ENCODE peak calls at places on chromosomes 16 and 17, in nine cellular contexts. O is PC-9; G is A549; M is Peyer's patch; Y is cardiac muscle cell; Q is SJSA1; N is CD4-positive, alpha-beta memory T cell; D is lung; U is breast epithelium. J is an unnamed sample. For H3K4me1, the result is how much of the 10 kb centered on the place peaks cover.

GRCh38 chr17:37273419-37274051 is 102.2 kb upstream of the C17orf78 start:
- DNase-seq in O (no peak), G (no peak), M (no peak), Y (peak), Q (no peak), N (no peak), D (no peak), U (no peak), J (no peak)

GRCh38 chr17:7807206-7807605 is 26.8 kb upstream of the KDM6B start:
- DNase-seq in O (no peak), G (no peak), M (no peak), Y (no peak), Q (no peak), N (no peak), D (no peak), U (no peak), J (no peak)

GRCh38 chr17:51371732-51372151 is 111.4 kb downstream of the UTP18 start:
- DNase-seq in O (no peak), G (peak), M (no peak), Y (peak), Q (peak), N (peak), D (no peak), U (no peak), J (peak)

GRCh38 chr16:54687043-54687655 is 243.5 kb upstream of the IRX5 start:
- DNase-seq in O (no peak), G (no peak), M (no peak), Y (no peak), Q (no peak), N (no peak), D (peak), U (no peak), J (no peak)

GRCh38 chr16:69469807-69470561 is 45.6 kb downstream of the CYB5B start:
- DNase-seq in O (no peak), G (no peak), M (no peak), Y (no peak), Q (no peak), N (no peak), D (no peak), U (no peak), J (no peak)

GRCh38 chr16:82580293-82580900 is 46.4 kb upstream of the CDH13 start:
- DNase-seq in O (no peak), G (peak), M (peak), Y (peak), Q (no peak), N (no peak), D (no peak), U (no peak), J (no peak)

GRCh38 chr17:73091770-73092517 is 544 bp downstream of the SLC39A11 start:
- DNase-seq in O (peak), G (peak), M (peak), Y (peak), Q (peak), N (no peak), D (no peak), U (peak), J (no peak)

GRCh38 chr16:87951550-87952538 is 610 bp downstream of the BANP start:
- DNase-seq in O (peak), G (no peak), M (peak), Y (peak), Q (peak), N (peak), D (no peak), U (no peak), J (no peak)

GRCh38 chr16:28181557-28181914 is 30.2 kb downstream of the XPO6 start:
- DNase-seq in O (peak), G (peak), M (peak), Y (peak), Q (peak), N (no peak), D (peak), U (no peak), J (no peak)

GRCh38 chr17:57138956-57139576 is 54.0 kb downstream of the AKAP1 start:
- DNase-seq in O (no peak), G (no peak), M (no peak), Y (no peak), Q (no peak), N (no peak), D (no peak), U (no peak), J (no peak)

GRCh38 chr16:7182510-7183109 is 150.0 kb upstream of the RBFOX1 start:
- DNase-seq in O (no peak), G (no peak), M (no peak), Y (no peak), Q (no peak), N (no peak), D (no peak), U (no peak), J (no peak)

GRCh38 chr17:78991906-78992532 is 12.3 kb upstream of the LGALS3BP start:
- DNase-seq in O (no peak), G (no peak), M (peak), Y (no peak), Q (no peak), N (no peak), D (no peak), U (peak), J (no peak)

GRCh38 chr16:79707867-79708266 is 107.3 kb upstream of the MAF start:
- DNase-seq in O (no peak), G (no peak), M (peak), Y (peak), Q (no peak), N (no peak), D (peak), U (no peak), J (no peak)

GRCh38 chr17:27559506-27559931 is 71.5 kb upstream of the LGALS9 start:
- DNase-seq in O (no peak), G (no peak), M (peak), Y (peak), Q (no peak), N (no peak), D (peak), U (no peak), J (no peak)

GRCh38 chr17:15945493-15946209 is 721 bp downstream of the ADORA2B start:
- DNase-seq in O (no peak), G (peak), M (no peak), Y (peak), Q (no peak), N (no peak), D (no peak), U (no peak), J (no peak)

GRCh38 chr17:40328386-40328766 is 19.4 kb downstream of the RARA start:
- DNase-seq in O (peak), G (no peak), M (no peak), Y (no peak), Q (no peak), N (no peak), D (no peak), U (no peak), J (no peak)

GRCh38 chr17:77011173-77012011 is 129.4 kb upstream of the SEC14L1 start:
- DNase-seq in O (no peak), G (no peak), M (peak), Y (peak), Q (peak), N (peak), D (no peak), U (no peak), J (peak)

GRCh38 chr16:27217256-27217655 is 13.9 kb downstream of the KDM8 start:
- DNase-seq in O (no peak), G (peak), M (no peak), Y (peak), Q (no peak), N (no peak), D (no peak), U (no peak), J (no peak)

GRCh38 chr17:68290955-68291835 is at the start of the genes ARSG and SLC16A6:
- DNase-seq in O (peak), G (peak), M (peak), Y (peak), Q (no peak), N (peak), D (peak), U (peak), J (peak)

GRCh38 chr17:13542612-13543011 is 59.1 kb downstream of the HS3ST3A1 start:
- DNase-seq in O (no peak), G (no peak), M (no peak), Y (no peak), Q (no peak), N (no peak), D (no peak), U (no peak), J (no peak)

DNA sequence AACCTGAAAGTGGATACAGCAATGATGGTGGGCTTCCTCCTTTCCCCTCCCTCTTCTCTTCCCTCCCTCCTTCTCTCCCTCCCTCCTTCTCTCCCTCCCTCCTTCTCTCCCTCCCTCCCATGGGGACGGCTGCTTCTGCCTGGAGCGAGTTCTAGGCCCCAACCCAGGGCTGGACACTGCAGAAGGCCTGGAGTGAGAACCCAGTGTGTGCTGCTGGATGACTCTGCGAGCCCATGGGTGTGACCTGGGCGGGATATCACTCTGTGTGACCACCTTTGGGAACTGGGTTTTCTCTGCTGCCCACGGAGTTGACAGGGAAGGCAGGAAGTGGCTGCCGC is 242.6 kb upstream of the GSE1 start:
- DNase-seq in O (no peak), G (no peak), M (no peak), Y (no peak), Q (no peak), N (no peak), D (no peak), U (no peak), J (no peak)
- H3K4me1 ChIP-seq in O (under half), G (under half), M (under half), Y (under half), Q (half or more), N (under half), D (under half), U (under half), J (under half)

GRCh38 chr16:65122974-65123845 is 1.3 kb upstream of the CDH11 start:
- DNase-seq in O (no peak), G (no peak), M (peak), Y (peak), Q (peak), N (no peak), D (peak), U (no peak), J (no peak)
- H3K4me3 ChIP-seq in O (no peak), G (peak), M (peak), Y (peak), Q (peak), N (no peak), D (peak), U (peak), J (no peak)

GRCh38 chr16:68083239-68083781 is 1.9 kb upstream of the NFATC3 start:
- DNase-seq in O (no peak), G (no peak), M (peak), Y (no peak), Q (no peak), N (no peak), D (no peak), U (no peak), J (no peak)
- H3K27ac ChIP-seq in O (no peak), G (no peak), M (peak), Y (peak), Q (no peak), N (no peak), D (peak), U (peak), J (peak)

GRCh38 chr17:75400326-75400939 is 5.0 kb downstream of the GRB2 start:
- DNase-seq in O (no peak), G (no peak), M (peak), Y (no peak), Q (no peak), N (no peak), D (no peak), U (no peak), J (no peak)
- H3K4me1 ChIP-seq in O (under half), G (under half), M (under half), Y (under half), Q (under half), N (half or more), D (under half), U (under half), J (under half)

GRCh38 chr16:8481810-8482209 is 108.5 kb downstream of the TMEM114 start:
- DNase-seq in O (no peak), G (no peak), M (no peak), Y (no peak), Q (no peak), N (no peak), D (no peak), U (no peak), J (no peak)
- H3K4me3 ChIP-seq in O (no peak), G (no peak), M (no peak), Y (no peak), Q (no peak), N (no peak), D (no peak), U (no peak), J (no peak)

GRCh38 chr16:23147666-23148065 is 1.6 kb downstream of the USP31 start:
- DNase-seq in O (no peak), G (no peak), M (no peak), Y (no peak), Q (no peak), N (no peak), D (no peak), U (no peak), J (no peak)

GRCh38 chr16:23143391-23143790 is 5.9 kb downstream of the USP31 start:
- DNase-seq in O (no peak), G (no peak), M (no peak), Y (no peak), Q (no peak), N (no peak), D (no peak), U (no peak), J (no peak)

GRCh38 chr16:23146877-23147601 is 2.2 kb downstream of the USP31 start:
- DNase-seq in O (no peak), G (no peak), M (no peak), Y (no peak), Q (no peak), N (no peak), D (no peak), U (no peak), J (no peak)

GRCh38 chr16:23145608-23146007 is 3.6 kb downstream of the USP31 start:
- DNase-seq in O (peak), G (no peak), M (no peak), Y (peak), Q (peak), N (no peak), D (no peak), U (no peak), J (no peak)

GRCh38 chr16:23145186-23145585 is 4.1 kb downstream of the USP31 start:
- DNase-seq in O (no peak), G (no peak), M (no peak), Y (no peak), Q (no peak), N (no peak), D (no peak), U (no peak), J (no peak)
- H3K27ac ChIP-seq in O (peak), G (peak), M (no peak), Y (no peak), Q (no peak), N (no peak), D (peak), U (peak), J (no peak)

GRCh38 chr17:81576621-81577277 is 24.6 kb upstream of the FAAP100 start:
- DNase-seq in O (peak), G (peak), M (no peak), Y (peak), Q (peak), N (no peak), D (no peak), U (no peak), J (no peak)

GRCh38 chr17:81578561-81579225 is 26.5 kb upstream of the FAAP100 start:
- DNase-seq in O (no peak), G (no peak), M (no peak), Y (no peak), Q (no peak), N (no peak), D (no peak), U (no peak), J (no peak)

GRCh38 chr17:81577278-81578000 is 25.3 kb upstream of the FAAP100 start:
- DNase-seq in O (no peak), G (peak), M (no peak), Y (peak), Q (peak), N (no peak), D (peak), U (no peak), J (no peak)

GRCh38 chr17:81579298-81579697 is 27.1 kb upstream of the FAAP100 start:
- DNase-seq in O (no peak), G (no peak), M (no peak), Y (no peak), Q (no peak), N (no peak), D (no peak), U (no peak), J (no peak)

GRCh38 chr17:81578038-81578441 is 25.9 kb upstream of the FAAP100 start:
- DNase-seq in O (peak), G (no peak), M (no peak), Y (peak), Q (no peak), N (no peak), D (no peak), U (no peak), J (no peak)
- H3K4me1 ChIP-seq in O (under half), G (half or more), M (under half), Y (under half), Q (half or more), N (under half), D (under half), U (under half), J (under half)

GRCh38 chr16:29678691-29679267 is at the start of gene QPRT:
- DNase-seq in O (peak), G (no peak), M (peak), Y (peak), Q (no peak), N (no peak), D (no peak), U (no peak), J (no peak)
- H3K4me3 ChIP-seq in O (peak), G (no peak), M (peak), Y (peak), Q (no peak), N (peak), D (no peak), U (peak), J (peak)

GRCh38 chr16:89334050-89334449 is 116.5 kb downstream of the ZNF778 start:
- DNase-seq in O (no peak), G (no peak), M (no peak), Y (no peak), Q (no peak), N (no peak), D (no peak), U (no peak), J (no peak)
- H3K27ac ChIP-seq in O (peak), G (peak), M (peak), Y (peak), Q (no peak), N (no peak), D (peak), U (peak), J (peak)